ENCODE peak calls at places on chromosomes 4 and X, in eight cellular contexts. One of them, this sample, is unnamed.

GRCh38 chrX:75547783-75548182 is 24.9 kb upstream of the ZDHHC15 start:
- DNase-seq in activated CD8-positive, alpha-beta memory T cell treated with anti-CD3 and anti-CD28 coated beads for 48 hours: no peak
- DNase-seq in activated CD4-positive, alpha-beta T cell treated with anti-CD3 and anti-CD28 coated beads, Interleukin-2, amount 10 ng/mL, durations not matched to agents 7 days and 5 days: no peak
- DNase-seq in NCI-H748 treated with DMSO at 0.1 percent for 48 hours: no peak
- DNase-seq in left ventricle myocardium inferior: peak
- DNase-seq in right atrium auricular region: peak
- DNase-seq in WTC11: no peak
- DNase-seq in stimulated activated CD4-positive, alpha-beta T cell treated with anti-CD3 and anti-CD28 coated beads, Interleukin-4, amount 100 ng/mL, for 48 hours: no peak
- DNase-seq in this sample: peak

GRCh38 chrX:115419094-115419493 is 129.6 kb downstream of the LUZP4 start:
- DNase-seq in left ventricle myocardium inferior: no peak
- DNase-seq in WTC11: no peak
- DNase-seq in activated CD4-positive, alpha-beta T cell treated with anti-CD3 and anti-CD28 coated beads, Interleukin-2, amount 10 ng/mL, durations not matched to agents 7 days and 5 days: no peak
- DNase-seq in NCI-H748 treated with DMSO at 0.1 percent for 48 hours: no peak
- DNase-seq in activated CD8-positive, alpha-beta memory T cell treated with anti-CD3 and anti-CD28 coated beads for 48 hours: no peak
- DNase-seq in right atrium auricular region: no peak
- DNase-seq in stimulated activated CD4-positive, alpha-beta T cell treated with anti-CD3 and anti-CD28 coated beads, Interleukin-4, amount 100 ng/mL, for 48 hours: no peak
- DNase-seq in this sample: no peak

GRCh38 chr4:94127707-94128328 is 79.8 kb upstream of the SMARCAD1 start:
- DNase-seq in WTC11: no peak
- DNase-seq in stimulated activated CD4-positive, alpha-beta T cell treated with anti-CD3 and anti-CD28 coated beads, Interleukin-4, amount 100 ng/mL, for 48 hours: no peak
- DNase-seq in activated CD8-positive, alpha-beta memory T cell treated with anti-CD3 and anti-CD28 coated beads for 48 hours: no peak
- DNase-seq in activated CD4-positive, alpha-beta T cell treated with anti-CD3 and anti-CD28 coated beads, Interleukin-2, amount 10 ng/mL, durations not matched to agents 7 days and 5 days: no peak
- DNase-seq in left ventricle myocardium inferior: no peak
- DNase-seq in NCI-H748 treated with DMSO at 0.1 percent for 48 hours: no peak
- DNase-seq in right atrium auricular region: no peak
- DNase-seq in this sample: no peak

GRCh38 chr4:158621729-158622128 is 50.0 kb downstream of the C4orf46 start:
- DNase-seq in stimulated activated CD4-positive, alpha-beta T cell treated with anti-CD3 and anti-CD28 coated beads, Interleukin-4, amount 100 ng/mL, for 48 hours: no peak
- DNase-seq in right atrium auricular region: no peak
- DNase-seq in NCI-H748 treated with DMSO at 0.1 percent for 48 hours: no peak
- DNase-seq in activated CD8-positive, alpha-beta memory T cell treated with anti-CD3 and anti-CD28 coated beads for 48 hours: no peak
- DNase-seq in activated CD4-positive, alpha-beta T cell treated with anti-CD3 and anti-CD28 coated beads, Interleukin-2, amount 10 ng/mL, durations not matched to agents 7 days and 5 days: no peak
- DNase-seq in left ventricle myocardium inferior: no peak
- DNase-seq in WTC11: no peak
- DNase-seq in this sample: no peak

GRCh38 chr4:69490271-69490670 is 5.4 kb downstream of the UGT2B4 start:
- DNase-seq in left ventricle myocardium inferior: no peak
- DNase-seq in right atrium auricular region: no peak
- DNase-seq in stimulated activated CD4-positive, alpha-beta T cell treated with anti-CD3 and anti-CD28 coated beads, Interleukin-4, amount 100 ng/mL, for 48 hours: no peak
- DNase-seq in activated CD4-positive, alpha-beta T cell treated with anti-CD3 and anti-CD28 coated beads, Interleukin-2, amount 10 ng/mL, durations not matched to agents 7 days and 5 days: no peak
- DNase-seq in NCI-H748 treated with DMSO at 0.1 percent for 48 hours: no peak
- DNase-seq in activated CD8-positive, alpha-beta memory T cell treated with anti-CD3 and anti-CD28 coated beads for 48 hours: no peak
- DNase-seq in WTC11: no peak
- DNase-seq in this sample: no peak

GRCh38 chrX:154327026-154327820 is 31.6 kb downstream of the TKTL1 start:
- DNase-seq in right atrium auricular region: no peak
- DNase-seq in WTC11: no peak
- DNase-seq in stimulated activated CD4-positive, alpha-beta T cell treated with anti-CD3 and anti-CD28 coated beads, Interleukin-4, amount 100 ng/mL, for 48 hours: no peak
- DNase-seq in activated CD4-positive, alpha-beta T cell treated with anti-CD3 and anti-CD28 coated beads, Interleukin-2, amount 10 ng/mL, durations not matched to agents 7 days and 5 days: peak
- DNase-seq in left ventricle myocardium inferior: no peak
- DNase-seq in NCI-H748 treated with DMSO at 0.1 percent for 48 hours: no peak
- DNase-seq in activated CD8-positive, alpha-beta memory T cell treated with anti-CD3 and anti-CD28 coated beads for 48 hours: no peak
- DNase-seq in this sample: peak

GRCh38 chr4:168593399-168593798 is 96.5 kb downstream of the PALLD start:
- DNase-seq in NCI-H748 treated with DMSO at 0.1 percent for 48 hours: no peak
- DNase-seq in activated CD4-positive, alpha-beta T cell treated with anti-CD3 and anti-CD28 coated beads, Interleukin-2, amount 10 ng/mL, durations not matched to agents 7 days and 5 days: no peak
- DNase-seq in right atrium auricular region: no peak
- DNase-seq in WTC11: no peak
- DNase-seq in stimulated activated CD4-positive, alpha-beta T cell treated with anti-CD3 and anti-CD28 coated beads, Interleukin-4, amount 100 ng/mL, for 48 hours: no peak
- DNase-seq in left ventricle myocardium inferior: no peak
- DNase-seq in activated CD8-positive, alpha-beta memory T cell treated with anti-CD3 and anti-CD28 coated beads for 48 hours: no peak
- DNase-seq in this sample: no peak

GRCh38 chr4:5773271-5773555 is 62.2 kb downstream of the EVC start:
- DNase-seq in activated CD8-positive, alpha-beta memory T cell treated with anti-CD3 and anti-CD28 coated beads for 48 hours: no peak
- DNase-seq in NCI-H748 treated with DMSO at 0.1 percent for 48 hours: no peak
- DNase-seq in activated CD4-positive, alpha-beta T cell treated with anti-CD3 and anti-CD28 coated beads, Interleukin-2, amount 10 ng/mL, durations not matched to agents 7 days and 5 days: no peak
- DNase-seq in stimulated activated CD4-positive, alpha-beta T cell treated with anti-CD3 and anti-CD28 coated beads, Interleukin-4, amount 100 ng/mL, for 48 hours: no peak
- DNase-seq in WTC11: no peak
- DNase-seq in left ventricle myocardium inferior: no peak
- DNase-seq in right atrium auricular region: no peak
- DNase-seq in this sample: no peak

GRCh38 chr4:69156913-69157312 is 57.6 kb downstream of the UGT2B11 start:
- DNase-seq in NCI-H748 treated with DMSO at 0.1 percent for 48 hours: no peak
- DNase-seq in stimulated activated CD4-positive, alpha-beta T cell treated with anti-CD3 and anti-CD28 coated beads, Interleukin-4, amount 100 ng/mL, for 48 hours: no peak
- DNase-seq in activated CD8-positive, alpha-beta memory T cell treated with anti-CD3 and anti-CD28 coated beads for 48 hours: no peak
- DNase-seq in right atrium auricular region: no peak
- DNase-seq in WTC11: peak
- DNase-seq in left ventricle myocardium inferior: no peak
- DNase-seq in activated CD4-positive, alpha-beta T cell treated with anti-CD3 and anti-CD28 coated beads, Interleukin-2, amount 10 ng/mL, durations not matched to agents 7 days and 5 days: no peak
- DNase-seq in this sample: no peak

GRCh38 chr4:7649741-7650531 is 215.2 kb upstream of the PSAPL1 start:
- DNase-seq in left ventricle myocardium inferior: no peak
- DNase-seq in right atrium auricular region: no peak
- DNase-seq in activated CD8-positive, alpha-beta memory T cell treated with anti-CD3 and anti-CD28 coated beads for 48 hours: peak
- DNase-seq in activated CD4-positive, alpha-beta T cell treated with anti-CD3 and anti-CD28 coated beads, Interleukin-2, amount 10 ng/mL, durations not matched to agents 7 days and 5 days: peak
- DNase-seq in stimulated activated CD4-positive, alpha-beta T cell treated with anti-CD3 and anti-CD28 coated beads, Interleukin-4, amount 100 ng/mL, for 48 hours: peak
- DNase-seq in NCI-H748 treated with DMSO at 0.1 percent for 48 hours: no peak
- DNase-seq in WTC11: no peak
- DNase-seq in this sample: no peak

GRCh38 chr4:766152-766515 is 59.8 kb downstream of the CPLX1 start:
- DNase-seq in stimulated activated CD4-positive, alpha-beta T cell treated with anti-CD3 and anti-CD28 coated beads, Interleukin-4, amount 100 ng/mL, for 48 hours: no peak
- DNase-seq in WTC11: no peak
- DNase-seq in left ventricle myocardium inferior: no peak
- DNase-seq in NCI-H748 treated with DMSO at 0.1 percent for 48 hours: no peak
- DNase-seq in activated CD8-positive, alpha-beta memory T cell treated with anti-CD3 and anti-CD28 coated beads for 48 hours: no peak
- DNase-seq in right atrium auricular region: no peak
- DNase-seq in activated CD4-positive, alpha-beta T cell treated with anti-CD3 and anti-CD28 coated beads, Interleukin-2, amount 10 ng/mL, durations not matched to agents 7 days and 5 days: no peak
- DNase-seq in this sample: peak

GRCh38 chr4:84799318-84799717 is 167.2 kb downstream of the WDFY3 start:
- DNase-seq in left ventricle myocardium inferior: no peak
- DNase-seq in right atrium auricular region: no peak
- DNase-seq in activated CD8-positive, alpha-beta memory T cell treated with anti-CD3 and anti-CD28 coated beads for 48 hours: no peak
- DNase-seq in NCI-H748 treated with DMSO at 0.1 percent for 48 hours: no peak
- DNase-seq in WTC11: no peak
- DNase-seq in stimulated activated CD4-positive, alpha-beta T cell treated with anti-CD3 and anti-CD28 coated beads, Interleukin-4, amount 100 ng/mL, for 48 hours: no peak
- DNase-seq in activated CD4-positive, alpha-beta T cell treated with anti-CD3 and anti-CD28 coated beads, Interleukin-2, amount 10 ng/mL, durations not matched to agents 7 days and 5 days: no peak
- DNase-seq in this sample: no peak